ENCODE peak calls at places on chromosomes 13 and 19, in nine cellular contexts. Q is nucleus accumbens; P is CD8-positive, alpha-beta T cell; R is WTC11; Y is activated CD8-positive, alpha-beta memory T cell treated with anti-CD3 and anti-CD28 coated beads, Interleukin-2, amount 50 U/mL, for 48 hours; V is left cardiac atrium; X is ecto neural progenitor cell; C is lung microvascular endothelial cell; L is NCI-H774. T is an unnamed sample.
A peak's percentile ranks its signal among the peaks of the same experiment; 100 is the strongest.

GRCh38 chr19:55251296-55252081 is 7.3 kb downstream of the PPP6R1 start:
- DNase-seq in Q (no peak), P (peak; percentile 65), R (no peak), Y (peak; percentile 71), V (no peak), X (no peak), C (peak; percentile 53), L (no peak), T (no peak)

GRCh38 chr13:114313061-114313860 is 1.0 kb upstream of the CHAMP1 start:
- DNase-seq in Q (no peak), P (no peak), R (no peak), Y (peak; percentile 71), V (no peak), X (no peak), C (peak; percentile 8), L (peak; percentile 46), T (no peak)

GRCh38 chr13:79767126-79767525 is 286.2 kb downstream of the NDFIP2 start:
- DNase-seq in Q (no peak), P (no peak), R (no peak), Y (no peak), V (no peak), X (no peak), C (peak; percentile 44), L (no peak), T (no peak)

GRCh38 chr13:49627831-49628652 is at the start of gene ARL11:
- DNase-seq in Q (no peak), P (peak; percentile 72), R (peak; percentile 81), Y (peak; percentile 79), V (peak; percentile 60), X (peak; percentile 69), C (no peak), L (no peak), T (no peak)

GRCh38 chr13:113220877-113221276 is 11.5 kb downstream of the CUL4A start:
- DNase-seq in Q (no peak), P (no peak), R (no peak), Y (no peak), V (no peak), X (no peak), C (peak; percentile 20), L (no peak), T (peak; percentile 48)

GRCh38 chr13:112616586-112617381 is 28.8 kb upstream of the TUBGCP3 start:
- DNase-seq in Q (no peak), P (no peak), R (peak; percentile 47), Y (no peak), V (no peak), X (peak; percentile 58), C (peak; percentile 71), L (peak; percentile 66), T (peak; percentile 65)

GRCh38 chr19:41233748-41234240 is 14.8 kb downstream of the AXL start:
- DNase-seq in Q (no peak), P (no peak), R (no peak), Y (no peak), V (no peak), X (no peak), C (no peak), L (no peak), T (no peak)

GRCh38 chr13:48505597-48506091 is 27.2 kb downstream of the RCBTB2 start:
- DNase-seq in Q (no peak), P (peak; percentile 70), R (no peak), Y (no peak), V (no peak), X (no peak), C (peak; percentile 97), L (no peak), T (no peak)

GRCh38 chr13:71661921-71662320 is 205.1 kb downstream of the DACH1 start:
- DNase-seq in Q (no peak), P (no peak), R (no peak), Y (no peak), V (no peak), X (no peak), C (peak; percentile 86), L (no peak), T (no peak)

T was measured in osteocyte.